ENCODE peak calls at places on chromosome 18, in nine cellular contexts. One of them, this sample, is unnamed.

GRCh38 chr18:51953521-51953920 is 386.5 kb upstream of the DCC start:
- DNase-seq in HCT116: no peak
- DNase-seq in body of pancreas: no peak
- DNase-seq in prostate gland: no peak
- DNase-seq in testis: no peak
- DNase-seq in right lobe of liver: no peak
- DNase-seq in breast epithelium: no peak
- DNase-seq in esophagus muscularis mucosa: no peak
- DNase-seq in esophagus squamous epithelium: no peak
- DNase-seq in this sample: no peak

GRCh38 chr18:13356032-13356431 is 137.5 kb downstream of the LDLRAD4 start:
- DNase-seq in HCT116: no peak
- DNase-seq in body of pancreas: no peak
- DNase-seq in prostate gland: no peak
- DNase-seq in testis: no peak
- DNase-seq in right lobe of liver: peak; percentile 70
- DNase-seq in breast epithelium: no peak
- DNase-seq in esophagus muscularis mucosa: peak; percentile 50
- DNase-seq in esophagus squamous epithelium: no peak
- DNase-seq in this sample: no peak

GRCh38 chr18:494602-494983 is 5.9 kb downstream of the COLEC12 start:
- DNase-seq in HCT116: no peak
- DNase-seq in body of pancreas: no peak
- DNase-seq in prostate gland: no peak
- DNase-seq in testis: no peak
- DNase-seq in right lobe of liver: no peak
- DNase-seq in breast epithelium: no peak
- DNase-seq in esophagus muscularis mucosa: no peak
- DNase-seq in esophagus squamous epithelium: no peak
- DNase-seq in this sample: no peak

GRCh38 chr18:39414009-39414700 is 1848.6 kb upstream of the CELF4 start:
- DNase-seq in HCT116: peak; percentile 41
- DNase-seq in body of pancreas: no peak
- DNase-seq in prostate gland: no peak
- DNase-seq in testis: no peak
- DNase-seq in right lobe of liver: no peak
- DNase-seq in breast epithelium: no peak
- DNase-seq in esophagus muscularis mucosa: no peak
- DNase-seq in esophagus squamous epithelium: no peak
- DNase-seq in this sample: no peak

GRCh38 chr18:7370375-7370774 is 139.5 kb downstream of the LRRC30 start:
- DNase-seq in HCT116: no peak
- DNase-seq in body of pancreas: no peak
- DNase-seq in prostate gland: peak; percentile 17
- DNase-seq in testis: peak; percentile 50
- DNase-seq in right lobe of liver: no peak
- DNase-seq in breast epithelium: no peak
- DNase-seq in esophagus muscularis mucosa: no peak
- DNase-seq in esophagus squamous epithelium: no peak
- DNase-seq in this sample: no peak

GRCh38 chr18:57813245-57813644 is 10.1 kb upstream of the ATP8B1 start:
- DNase-seq in HCT116: peak; percentile 31
- DNase-seq in body of pancreas: no peak
- DNase-seq in prostate gland: no peak
- DNase-seq in testis: no peak
- DNase-seq in right lobe of liver: no peak
- DNase-seq in breast epithelium: no peak
- DNase-seq in esophagus muscularis mucosa: no peak
- DNase-seq in esophagus squamous epithelium: no peak
- DNase-seq in this sample: no peak

GRCh38 chr18:25298853-25299274 is 53.1 kb downstream of the ZNF521 start:
- DNase-seq in HCT116: no peak
- DNase-seq in body of pancreas: no peak
- DNase-seq in prostate gland: no peak
- DNase-seq in testis: no peak
- DNase-seq in right lobe of liver: no peak
- DNase-seq in breast epithelium: peak; percentile 62
- DNase-seq in esophagus muscularis mucosa: no peak
- DNase-seq in esophagus squamous epithelium: no peak
- DNase-seq in this sample: no peak

GRCh38 chr18:12911025-12911927 is 27.2 kb upstream of the PTPN2 start:
- DNase-seq in HCT116: no peak
- DNase-seq in body of pancreas: peak; percentile 17
- DNase-seq in prostate gland: no peak
- DNase-seq in testis: peak; percentile 33
- DNase-seq in right lobe of liver: no peak
- DNase-seq in breast epithelium: no peak
- DNase-seq in esophagus muscularis mucosa: no peak
- DNase-seq in esophagus squamous epithelium: no peak
- DNase-seq in this sample: peak; percentile 85

GRCh38 chr18:77321823-77322805 is 72.5 kb downstream of the GALR1 start:
- DNase-seq in HCT116: no peak
- DNase-seq in body of pancreas: peak; percentile 49
- DNase-seq in prostate gland: no peak
- DNase-seq in testis: no peak
- DNase-seq in right lobe of liver: peak; percentile 83
- DNase-seq in breast epithelium: no peak
- DNase-seq in esophagus muscularis mucosa: peak; percentile 72
- DNase-seq in esophagus squamous epithelium: no peak
- DNase-seq in this sample: no peak

GRCh38 chr18:44754567-44754966 is 73.9 kb downstream of the SETBP1 start:
- DNase-seq in HCT116: no peak
- DNase-seq in body of pancreas: no peak
- DNase-seq in prostate gland: no peak
- DNase-seq in testis: no peak
- DNase-seq in right lobe of liver: no peak
- DNase-seq in breast epithelium: no peak
- DNase-seq in esophagus muscularis mucosa: no peak
- DNase-seq in esophagus squamous epithelium: no peak
- DNase-seq in this sample: no peak

GRCh38 chr18:25533088-25533676 is 181.2 kb upstream of the ZNF521 start:
- DNase-seq in HCT116: no peak
- DNase-seq in body of pancreas: no peak
- DNase-seq in prostate gland: no peak
- DNase-seq in testis: no peak
- DNase-seq in right lobe of liver: no peak
- DNase-seq in breast epithelium: no peak
- DNase-seq in esophagus muscularis mucosa: no peak
- DNase-seq in esophagus squamous epithelium: no peak
- DNase-seq in this sample: no peak

GRCh38 chr18:1020731-1021344 is 116.2 kb downstream of the ADCYAP1 start:
- DNase-seq in HCT116: no peak
- DNase-seq in body of pancreas: no peak
- DNase-seq in prostate gland: no peak
- DNase-seq in testis: no peak
- DNase-seq in right lobe of liver: no peak
- DNase-seq in breast epithelium: no peak
- DNase-seq in esophagus muscularis mucosa: no peak
- DNase-seq in esophagus squamous epithelium: no peak
- DNase-seq in this sample: no peak

GRCh38 chr18:58755304-58756010 is 84.2 kb downstream of the MALT1 start:
- DNase-seq in HCT116: no peak
- DNase-seq in body of pancreas: no peak
- DNase-seq in prostate gland: peak; percentile 84
- DNase-seq in testis: no peak
- DNase-seq in right lobe of liver: no peak
- DNase-seq in breast epithelium: no peak
- DNase-seq in esophagus muscularis mucosa: peak; percentile 77
- DNase-seq in esophagus squamous epithelium: no peak
- DNase-seq in this sample: no peak

DNA sequence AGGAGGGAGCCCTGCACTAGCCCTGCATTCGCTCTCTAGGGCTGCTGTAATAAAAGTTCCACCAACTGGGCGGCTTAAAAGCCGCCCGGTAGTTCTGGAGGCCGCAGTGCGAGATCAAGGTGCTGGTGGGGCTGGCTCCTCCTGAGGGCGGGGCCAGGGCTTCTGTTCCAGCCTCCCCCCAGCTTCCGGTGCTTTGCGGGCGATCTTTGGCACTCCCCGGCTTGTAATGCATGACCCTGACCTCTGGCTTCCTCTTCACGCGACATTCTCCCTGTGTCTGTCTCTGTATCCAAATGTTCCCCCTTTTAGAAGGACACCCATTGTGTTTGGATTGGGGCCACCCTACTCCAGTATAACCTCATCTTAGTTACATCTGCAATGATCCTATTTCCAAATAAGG is 84.5 kb downstream of the ZCCHC2 start:
- DNase-seq in HCT116: no peak
- DNase-seq in body of pancreas: no peak
- DNase-seq in prostate gland: no peak
- DNase-seq in testis: no peak
- DNase-seq in right lobe of liver: no peak
- DNase-seq in breast epithelium: no peak
- DNase-seq in esophagus muscularis mucosa: no peak
- DNase-seq in esophagus squamous epithelium: no peak
- DNase-seq in this sample: peak; percentile 52
- H3K4me3 ChIP-seq in HCT116: no peak overlapping the region
- H3K4me3 ChIP-seq in body of pancreas: no peak overlapping the region
- H3K4me3 ChIP-seq in prostate gland: no peak overlapping the region
- H3K4me3 ChIP-seq in testis: no peak overlapping the region
- H3K4me3 ChIP-seq in right lobe of liver: no peak overlapping the region
- H3K4me3 ChIP-seq in breast epithelium: no peak overlapping the region
- H3K4me3 ChIP-seq in esophagus muscularis mucosa: no peak overlapping the region
- H3K4me3 ChIP-seq in esophagus squamous epithelium: no peak overlapping the region
- H3K4me3 ChIP-seq in this sample: no peak overlapping the region

DNA sequence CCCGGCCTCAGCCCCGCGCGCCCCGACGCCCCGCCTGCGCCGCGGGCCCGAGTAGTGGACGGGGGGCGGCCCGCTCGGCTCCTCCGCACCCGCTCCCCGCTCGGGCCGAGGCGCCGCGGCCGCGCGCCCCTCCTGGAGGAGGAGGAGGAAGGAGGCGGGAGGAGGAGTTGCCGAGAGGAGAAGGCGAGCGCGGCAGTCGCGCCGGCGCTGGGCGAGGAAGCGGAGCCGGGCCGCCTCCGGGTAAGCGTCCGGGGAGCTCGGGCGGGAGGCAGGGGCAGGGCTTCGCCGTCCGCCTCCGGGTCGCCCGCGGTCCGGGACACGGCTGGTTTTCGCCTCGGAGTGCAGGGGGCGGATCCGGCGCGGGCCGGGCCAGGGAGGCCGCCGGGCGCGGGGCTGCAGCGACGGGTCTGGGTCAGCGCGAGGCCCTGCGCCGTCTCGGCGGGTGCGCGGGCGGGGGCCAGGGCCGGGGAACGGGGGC is at the start of gene SOCS6:
- DNase-seq in HCT116: no peak
- DNase-seq in body of pancreas: peak; percentile 68
- DNase-seq in prostate gland: peak; percentile 30
- DNase-seq in testis: peak; percentile 54
- DNase-seq in right lobe of liver: peak; percentile 70
- DNase-seq in breast epithelium: no peak
- DNase-seq in esophagus muscularis mucosa: no peak
- DNase-seq in esophagus squamous epithelium: peak; percentile 4
- DNase-seq in this sample: peak; percentile 88
- TF ChIP-seq POLR2A in HCT116: peak; percentile 53
- TF ChIP-seq POLR2A in body of pancreas: peak; percentile 49
- TF ChIP-seq POLR2A in prostate gland: peak; percentile 42
- TF ChIP-seq POLR2A in testis: no peak
- TF ChIP-seq POLR2A in right lobe of liver: peak; percentile 70
- TF ChIP-seq POLR2A in breast epithelium: no peak
- TF ChIP-seq POLR2A in esophagus muscularis mucosa: no peak
- TF ChIP-seq POLR2A in esophagus squamous epithelium: no peak
- TF ChIP-seq POLR2A in this sample: no peak

GRCh38 chr18:65859075-65859474 is 108.3 kb downstream of the CDH7 start:
- DNase-seq in HCT116: no peak
- DNase-seq in body of pancreas: no peak
- DNase-seq in prostate gland: peak; percentile 20
- DNase-seq in testis: no peak
- DNase-seq in right lobe of liver: no peak
- DNase-seq in breast epithelium: no peak
- DNase-seq in esophagus muscularis mucosa: no peak
- DNase-seq in esophagus squamous epithelium: no peak
- DNase-seq in this sample: no peak
- H3K4me3 ChIP-seq in HCT116: no peak overlapping the region
- H3K4me3 ChIP-seq in body of pancreas: no peak overlapping the region
- H3K4me3 ChIP-seq in prostate gland: no peak overlapping the region
- H3K4me3 ChIP-seq in testis: no peak overlapping the region
- H3K4me3 ChIP-seq in right lobe of liver: no peak overlapping the region
- H3K4me3 ChIP-seq in breast epithelium: no peak overlapping the region
- H3K4me3 ChIP-seq in esophagus muscularis mucosa: no peak overlapping the region
- H3K4me3 ChIP-seq in esophagus squamous epithelium: no peak overlapping the region
- H3K4me3 ChIP-seq in this sample: no peak overlapping the region

DNA sequence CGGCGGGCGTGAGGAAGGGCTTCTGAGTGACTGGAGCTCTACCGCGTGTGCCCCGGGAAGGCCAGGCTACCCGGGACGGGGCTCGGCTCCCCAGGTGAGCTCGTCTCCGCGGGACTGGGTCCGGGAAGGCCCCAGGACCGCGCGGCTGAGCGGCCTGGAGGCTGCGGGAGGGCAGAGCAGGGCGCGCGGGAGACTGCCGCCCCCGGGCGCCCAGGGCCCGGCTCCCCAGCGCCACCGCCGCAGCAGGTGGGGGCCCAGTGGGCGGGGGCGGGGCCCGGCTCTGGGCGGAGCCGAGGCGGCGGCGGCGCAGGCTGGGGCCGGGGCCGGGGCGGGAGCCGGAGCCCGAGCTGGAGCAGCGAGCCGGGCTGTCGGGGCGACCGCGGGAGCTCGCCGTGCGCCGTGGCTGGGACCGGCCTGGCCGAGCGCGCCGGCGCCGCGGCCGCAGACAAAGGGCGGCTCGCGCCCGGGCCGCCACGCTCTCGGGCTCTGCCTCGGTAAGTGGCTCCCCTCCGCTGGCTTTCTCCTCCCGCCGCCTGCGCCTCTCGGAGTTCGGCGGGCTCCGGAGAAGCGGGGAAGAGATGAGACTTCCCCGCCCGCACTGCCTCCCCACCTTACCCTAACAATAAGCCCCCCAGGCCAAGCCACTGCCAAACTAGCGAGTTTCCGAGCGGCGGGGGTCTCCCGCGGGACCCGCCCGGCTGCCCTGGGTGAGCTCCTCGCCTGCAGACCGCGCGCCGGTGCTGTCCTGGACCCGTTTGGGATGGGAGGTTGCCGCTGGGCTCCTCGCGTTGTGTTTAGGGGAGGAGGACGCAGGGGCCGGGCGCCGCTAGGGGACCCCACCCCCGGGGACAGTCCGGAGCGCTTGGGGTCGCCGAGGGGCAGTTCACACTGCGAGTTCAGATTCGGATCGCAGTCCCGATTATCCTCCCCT is at the start of gene MAPK4:
- DNase-seq in HCT116: no peak
- DNase-seq in body of pancreas: peak; percentile 80
- DNase-seq in prostate gland: peak; percentile 63
- DNase-seq in testis: peak; percentile 57
- DNase-seq in right lobe of liver: peak; percentile 73
- DNase-seq in breast epithelium: no peak
- DNase-seq in esophagus muscularis mucosa: no peak
- DNase-seq in esophagus squamous epithelium: no peak
- DNase-seq in this sample: no peak
- TF ChIP-seq POLR2A in HCT116: no peak
- TF ChIP-seq POLR2A in body of pancreas: peak; percentile 45
- TF ChIP-seq POLR2A in prostate gland: no peak
- TF ChIP-seq POLR2A in testis: no peak
- TF ChIP-seq POLR2A in right lobe of liver: no peak
- TF ChIP-seq POLR2A in breast epithelium: no peak
- TF ChIP-seq POLR2A in esophagus muscularis mucosa: no peak
- TF ChIP-seq POLR2A in esophagus squamous epithelium: no peak
- TF ChIP-seq POLR2A in this sample: no peak